ENCODE peak calls at places on chromosomes 7 and 10, in eight cellular contexts. Y, J, O, F, E, G, T and K are unnamed samples.

GRCh38 chr10:77409697-77410471 is 227.7 kb downstream of the KCNMA1 start:
- DNase-seq in J (no peak), F (no peak), O (no peak), G (peak), T (peak), E (no peak), Y (peak), K (peak)

GRCh38 chr10:79242620-79243152 is 104.6 kb upstream of the PPIF start:
- DNase-seq in E (no peak), F (peak), T (peak), O (peak), G (peak), Y (peak), J (peak), K (peak)

GRCh38 chr10:24382979-24383663 is 174.2 kb downstream of the KIAA1217 start:
- DNase-seq in J (no peak), G (no peak), O (no peak), Y (no peak), E (no peak), T (peak), F (peak), K (peak)

GRCh38 chr10:110408203-110408871 is 89.4 kb upstream of the DUSP5 start:
- DNase-seq in O (no peak), T (no peak), Y (no peak), J (no peak), G (no peak), E (peak), F (no peak), K (peak)

GRCh38 chr10:88273567-88273966 is 309.6 kb downstream of the RNLS start:
- DNase-seq in O (no peak), E (no peak), Y (no peak), T (no peak), J (no peak), F (no peak), G (no peak), K (no peak)

GRCh38 chr7:113033959-113034358 is 52.7 kb downstream of the GPR85 start:
- DNase-seq in G (no peak), O (no peak), Y (no peak), J (no peak), T (no peak), F (no peak), E (no peak), K (no peak)

GRCh38 chr7:873367-874002 is 2.9 kb upstream of the GET4 start:
- DNase-seq in T (peak), Y (peak), O (peak), J (peak), F (peak), G (peak), E (peak), K (peak)

GRCh38 chr10:22365233-22365632 is 19.9 kb downstream of the SPAG6 start:
- DNase-seq in F (no peak), T (no peak), E (no peak), Y (no peak), G (no peak), J (no peak), O (no peak), K (no peak)

GRCh38 chr7:157780312-157780711 is 443.5 kb downstream of the DNAJB6 start:
- DNase-seq in E (no peak), J (no peak), F (no peak), O (no peak), T (no peak), G (no peak), Y (no peak), K (no peak)

GRCh38 chr7:9645756-9646155 is 1212.3 kb downstream of the NXPH1 start:
- DNase-seq in F (no peak), J (no peak), Y (no peak), T (no peak), G (no peak), E (no peak), O (no peak), K (no peak)

GRCh38 chr7:91876391-91877133 is 3.9 kb downstream of the MTERF1 start:
- DNase-seq in G (no peak), T (no peak), O (no peak), E (peak), J (no peak), Y (no peak), F (no peak), K (peak)

GRCh38 chr10:126647116-126647515 is 23.4 kb downstream of the C10orf90 start:
- DNase-seq in F (no peak), G (no peak), E (no peak), Y (no peak), T (no peak), J (no peak), O (no peak), K (no peak)

GRCh38 chr7:5689118-5689517 is 92.3 kb downstream of the RNF216 start:
- DNase-seq in G (no peak), O (no peak), J (peak), Y (no peak), F (no peak), E (no peak), T (no peak), K (peak)

GRCh38 chr7:107373354-107373753 is 96.5 kb upstream of the GPR22 start:
- DNase-seq in Y (no peak), O (no peak), F (no peak), G (no peak), E (no peak), J (no peak), T (no peak), K (no peak)

DNA sequence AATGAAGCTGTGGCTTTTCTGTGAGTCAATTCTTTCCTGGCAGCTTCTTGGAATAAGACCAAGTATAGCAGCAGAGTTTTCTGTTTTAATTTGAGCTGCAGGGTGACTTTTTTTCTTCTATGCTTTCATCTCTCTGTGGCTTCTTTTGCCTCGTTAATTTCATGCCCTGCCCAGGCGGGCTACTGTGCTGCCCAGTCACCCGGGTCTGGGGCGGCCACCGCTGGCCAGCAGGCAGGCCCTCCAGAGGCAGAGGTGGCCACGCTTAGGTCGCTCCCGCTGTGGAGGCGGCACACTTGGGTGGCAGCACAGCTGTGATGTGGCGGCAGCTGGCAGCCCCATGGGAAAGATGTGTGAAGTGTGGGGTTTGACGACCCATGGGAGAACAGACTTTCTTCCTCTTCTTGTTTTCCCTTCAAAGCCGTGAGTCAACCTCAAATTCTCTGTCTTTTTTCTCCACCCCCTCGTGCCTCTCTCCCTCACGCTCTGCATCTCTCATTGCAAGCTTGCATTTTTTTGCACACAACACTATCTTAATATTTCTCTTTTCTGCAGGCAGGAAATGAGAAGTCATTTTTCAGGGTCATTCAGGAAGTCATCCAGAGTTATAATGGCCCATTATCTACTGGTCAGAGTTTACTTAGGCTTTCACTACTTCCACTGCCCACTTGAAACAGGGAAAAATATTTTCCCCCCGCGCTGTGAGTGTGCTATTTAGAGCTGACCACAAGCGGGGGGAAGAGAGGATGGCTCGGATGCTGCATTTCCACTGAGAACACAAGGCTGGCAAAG is 67.8 kb downstream of the EGFR start:
- DNase-seq in J (no peak), Y (no peak), T (no peak), G (peak), O (peak), F (peak), E (no peak), K (peak)
- H3K4me3 ChIP-seq in J (no peak), Y (no peak), T (no peak), G (no peak), O (no peak), F (no peak), E (no peak), K (no peak)

GRCh38 chr7:73887762-73888161 is 26.8 kb downstream of the TMEM270 start:
- DNase-seq in E (no peak), J (no peak), F (no peak), Y (no peak), G (no peak), T (no peak), O (no peak), K (no peak)
- H3K4me3 ChIP-seq in E (no peak), J (no peak), F (no peak), Y (no peak), G (no peak), T (no peak), O (no peak), K (no peak)

DNA sequence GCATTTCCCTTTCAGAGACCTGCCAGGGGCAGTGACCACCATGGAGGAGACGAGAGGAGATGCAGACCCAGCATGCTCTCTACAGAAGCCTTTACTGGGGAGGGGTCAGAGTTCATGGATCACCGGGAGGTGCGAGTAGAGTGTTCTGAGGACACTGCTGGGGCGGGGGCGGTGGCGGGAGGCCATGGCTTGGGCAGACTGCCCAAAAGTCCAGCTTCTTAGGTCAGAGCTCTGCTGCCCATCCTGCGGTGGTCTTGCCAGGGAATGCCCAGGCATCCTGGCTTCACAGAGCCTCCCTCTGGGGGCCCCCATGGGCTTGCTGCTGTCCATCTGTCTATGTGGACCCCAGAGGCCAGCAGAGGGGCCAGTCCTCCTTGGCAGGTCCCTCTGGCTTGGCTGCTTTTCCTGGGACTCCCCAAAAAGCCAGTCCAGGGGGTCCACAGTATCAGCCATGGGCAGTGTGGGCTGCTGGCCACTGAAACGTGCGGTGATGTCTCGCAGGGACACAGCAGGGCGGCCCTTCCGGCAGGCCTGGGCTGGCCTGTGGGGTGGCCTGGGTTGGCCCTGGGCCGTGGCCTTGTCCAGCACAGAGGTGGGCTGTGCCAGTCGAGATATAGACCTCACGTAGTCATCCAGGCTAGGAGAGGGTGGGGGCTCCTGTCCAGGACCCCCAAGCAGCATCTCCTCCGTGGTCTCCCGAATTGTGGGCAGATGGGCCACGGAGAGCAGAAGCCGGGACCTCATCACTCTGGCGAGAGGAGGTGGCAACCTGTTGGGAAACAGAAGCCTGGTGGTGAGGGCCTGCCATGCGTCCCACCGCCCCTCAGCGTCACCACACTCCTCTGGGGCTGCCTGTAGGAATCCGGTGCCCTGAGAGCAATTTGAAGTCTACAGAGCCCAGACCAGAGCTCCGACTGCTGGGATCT is 1.1 kb downstream of the DEPP1 start:
- DNase-seq in F (no peak), E (no peak), G (peak), O (no peak), J (no peak), T (peak), Y (no peak), K (no peak)
- H3K4me3 ChIP-seq in F (peak), E (no peak), G (peak), O (no peak), J (no peak), T (peak), Y (peak), K (no peak)

GRCh38 chr7:143285806-143286521 is 1.2 kb downstream of the TMEM139 start:
- DNase-seq in Y (no peak), F (no peak), O (no peak), E (no peak), J (no peak), T (no peak), G (no peak), K (no peak)
- H3K4me3 ChIP-seq in Y (no peak), F (no peak), O (no peak), E (no peak), J (no peak), T (no peak), G (no peak), K (no peak)

GRCh38 chr10:95657250-95657649 is 739 bp upstream of the ALDH18A1 start:
- DNase-seq in E (no peak), Y (no peak), F (no peak), T (no peak), J (no peak), G (no peak), O (no peak), K (no peak)
- H3K4me3 ChIP-seq in E (peak), Y (peak), F (peak), T (peak), J (peak), G (no peak), O (peak), K (peak)